ENCODE peak calls at places on chromosomes 6 and 20, in five cellular contexts. C, D, K, S and X are unnamed samples.

GRCh38 chr6:85452441-85452881 is 2.6 kb downstream of the NT5E start:
- DNase-seq in D (no peak), C (no peak), S (peak), K (peak), X (no peak)

GRCh38 chr20:11430652-11431051 is 487.0 kb upstream of the BTBD3 start:
- DNase-seq in C (no peak), S (no peak), D (no peak), K (no peak), X (no peak)

GRCh38 chr6:135182993-135183531 is 2.0 kb downstream of the MYB start:
- DNase-seq in D (no peak), K (no peak), S (no peak), C (peak), X (peak)

GRCh38 chr6:16622193-16622592 is 139.1 kb downstream of the ATXN1 start:
- DNase-seq in K (no peak), C (no peak), S (no peak), D (no peak), X (no peak)

GRCh38 chr20:24814556-24815195 is 134.4 kb upstream of the CST7 start:
- DNase-seq in C (no peak), K (no peak), D (no peak), S (no peak), X (no peak)

GRCh38 chr20:59518881-59519706 is 85.2 kb upstream of the PHACTR3 start:
- DNase-seq in K (peak), C (peak), D (no peak), S (no peak), X (no peak)

GRCh38 chr20:53343433-53343832 is 250.2 kb downstream of the ZNF217 start:
- DNase-seq in S (no peak), K (no peak), D (no peak), C (no peak), X (no peak)

GRCh38 chr6:44157152-44157521 is 1.5 kb upstream of the CAPN11 start:
- DNase-seq in D (no peak), S (no peak), C (no peak), K (no peak), X (no peak)

GRCh38 chr20:2820896-2821869 is 5.0 kb downstream of the TMEM239 start:
- DNase-seq in C (no peak), D (no peak), K (no peak), S (no peak), X (no peak)

GRCh38 chr6:165574770-165575549 is 88.1 kb downstream of the PDE10A start:
- DNase-seq in K (no peak), S (no peak), C (no peak), D (no peak), X (no peak)

GRCh38 chr20:32234135-32234808 is 26.6 kb downstream of the POFUT1 start:
- DNase-seq in S (no peak), D (no peak), C (no peak), K (no peak), X (no peak)

GRCh38 chr20:57133926-57134650 is 132.4 kb downstream of the BMP7 start:
- DNase-seq in C (no peak), K (peak), D (no peak), S (no peak), X (no peak)

GRCh38 chr6:128311944-128312570 is 208.3 kb downstream of the PTPRK start:
- DNase-seq in D (no peak), S (no peak), K (no peak), C (no peak), X (no peak)

GRCh38 chr6:75437451-75438185 is 56.0 kb downstream of the FILIP1 start:
- DNase-seq in K (peak), S (no peak), C (no peak), D (no peak), X (no peak)

GRCh38 chr6:33316603-33317417 is 734 bp downstream of the ZBTB22 start:
- DNase-seq in K (no peak), D (no peak), S (no peak), C (no peak), X (no peak)

GRCh38 chr6:133207754-133208153 is 33.4 kb upstream of the EYA4 start:
- DNase-seq in C (no peak), K (no peak), S (no peak), D (no peak), X (no peak)

GRCh38 chr20:63750807-63751470 is 11.4 kb downstream of the SLC2A4RG start:
- DNase-seq in K (no peak), S (no peak), D (no peak), C (no peak), X (no peak)

GRCh38 chr6:92635553-92636153 is 783.7 kb downstream of the EPHA7 start:
- DNase-seq in K (no peak), C (no peak), S (no peak), D (no peak), X (no peak)

GRCh38 chr20:58349586-58349985 is 39.4 kb upstream of the VAPB start:
- DNase-seq in K (peak), S (no peak), D (no peak), C (no peak), X (no peak)

GRCh38 chr6:15661815-15662245 is 998 bp downstream of the DTNBP1 start:
- DNase-seq in D (no peak), S (no peak), C (no peak), K (no peak), X (no peak)

GRCh38 chr6:30793521-30794194 is 49.3 kb upstream of the IER3 start:
- DNase-seq in C (peak), S (peak), K (peak), D (no peak), X (no peak)

GRCh38 chr6:14274552-14275492 is 157.2 kb downstream of the CD83 start:
- DNase-seq in K (no peak), D (no peak), C (no peak), S (no peak), X (no peak)

GRCh38 chr20:35664544-35665206 is at the start of the genes CPNE1 and RBM12:
- DNase-seq in C (peak), D (peak), S (peak), K (peak), X (peak)
- TF ChIP-seq CTCF in C (no peak), D (no peak), S (no peak), K (no peak), X (no peak)

GRCh38 chr20:61185841-61186601 is 66.0 kb upstream of the CDH4 start:
- DNase-seq in S (peak), K (peak), C (no peak), D (no peak), X (no peak)
- TF ChIP-seq CTCF in S (peak), K (no peak), C (no peak), D (no peak), X (no peak)

DNA sequence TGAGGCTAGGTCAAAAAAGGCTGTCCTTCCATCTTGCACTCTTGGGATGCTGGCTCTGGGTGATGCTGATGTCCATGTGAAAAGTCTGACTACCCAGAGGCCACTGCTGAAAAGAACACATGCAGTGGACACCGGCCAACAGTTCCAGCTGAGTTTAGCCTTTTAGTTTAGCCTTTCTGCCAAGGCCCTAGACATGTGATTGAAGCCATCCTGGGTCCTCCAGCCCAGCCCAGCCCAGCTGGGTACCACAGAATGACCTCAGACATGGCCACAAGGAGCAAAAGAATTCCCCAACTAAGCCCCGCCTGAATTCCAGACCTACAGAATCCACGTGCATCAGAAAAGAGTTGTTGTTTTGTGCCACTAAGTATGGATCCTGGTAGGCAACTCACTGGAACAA is 17.4 kb downstream of the PIGT start:
- DNase-seq in C (no peak), K (peak), D (no peak), S (peak), X (no peak)
- TF ChIP-seq CTCF in C (no peak), K (no peak), D (no peak), S (no peak), X (no peak)

DNA sequence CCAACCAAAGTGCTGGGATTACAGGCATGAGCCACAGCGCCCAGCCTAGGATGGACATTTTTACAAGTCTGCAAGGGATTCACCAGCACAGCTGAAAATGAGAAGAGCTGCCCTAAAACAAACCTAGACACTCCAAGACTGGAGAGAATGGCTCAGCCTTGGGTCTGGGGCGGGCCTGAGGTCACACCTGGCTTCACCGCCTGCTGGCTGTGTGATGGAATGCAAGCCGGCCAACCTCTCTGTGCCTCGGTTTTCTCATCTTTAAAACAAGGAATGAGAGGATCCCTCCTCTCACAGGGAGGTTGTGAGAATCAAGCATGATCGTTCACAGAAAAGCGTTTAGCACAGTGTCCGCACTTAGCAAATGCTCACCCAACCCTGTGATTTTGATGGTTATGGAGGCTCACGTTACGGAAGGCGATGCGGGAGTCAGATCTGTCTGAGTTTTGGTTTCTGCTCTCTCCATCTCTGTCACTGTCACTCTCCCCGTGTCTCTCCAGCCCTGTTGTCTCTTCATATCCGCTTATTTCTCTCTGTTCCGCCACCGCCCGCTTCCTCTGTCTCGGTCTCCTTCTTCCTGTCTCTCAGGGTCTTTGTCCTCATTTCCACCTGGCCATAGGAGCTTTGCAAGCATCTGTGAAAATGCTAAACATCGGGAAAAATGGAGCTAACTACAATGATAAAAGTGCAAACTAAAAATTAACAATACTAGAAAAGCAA is 47.6 kb downstream of the CEBPB start:
- DNase-seq in K (no peak), D (no peak), C (no peak), S (no peak), X (no peak)
- TF ChIP-seq CTCF in K (no peak), D (no peak), C (no peak), S (no peak), X (no peak)

GRCh38 chr6:145491126-145491525 is 244.2 kb downstream of the EPM2A start:
- DNase-seq in C (no peak), K (no peak), D (no peak), S (no peak), X (no peak)
- TF ChIP-seq CTCF in C (no peak), K (no peak), D (no peak), S (no peak), X (no peak)